ENCODE peak calls at places on chromosomes 12 and 14, in eight cellular contexts. G is PC-3, H is cardiac muscle cell, B is esophagus squamous epithelium, Q is left ventricle myocardium inferior, Z is mammary epithelial cell, P is heart right ventricle, K is neuronal stem cell. X is an unnamed sample.

GRCh38 chr12:121803861-121804416 is at the start of gene SETD1B:
- DNase-seq in Z (peak), K (no peak), B (no peak), H (peak), G (peak), Q (peak), P (peak), X (no peak)

GRCh38 chr12:129964826-129965457 is 61.1 kb upstream of the TMEM132D start:
- DNase-seq in G (no peak), P (no peak), Q (no peak), H (no peak), Z (no peak), K (no peak), B (no peak), X (peak)

GRCh38 chr14:55272415-55272786 is 1.2 kb downstream of the FBXO34 start:
- DNase-seq in Z (no peak), K (no peak), B (no peak), Q (no peak), H (no peak), P (no peak), G (no peak), X (peak)

GRCh38 chr12:120902846-120903381 is 1.2 kb downstream of the SPPL3 start:
- DNase-seq in P (no peak), H (no peak), Z (no peak), G (peak), Q (no peak), K (no peak), B (no peak), X (peak)

GRCh38 chr12:120453977-120454376 is 7.7 kb downstream of the GATC start:
- DNase-seq in P (no peak), G (peak), B (no peak), Q (no peak), K (no peak), Z (peak), H (peak), X (peak)

GRCh38 chr14:76844223-76844622 is 18.0 kb downstream of the LRRC74A start:
- DNase-seq in B (no peak), G (peak), P (peak), H (peak), K (no peak), Q (peak), Z (no peak), X (peak)

GRCh38 chr12:990308-990648 is 745 bp upstream of the ERC1 start:
- DNase-seq in K (no peak), Q (peak), P (peak), Z (peak), G (peak), B (no peak), H (peak), X (peak)

GRCh38 chr12:99722690-99723486 is 75.3 kb downstream of the GARIN6 start:
- DNase-seq in G (no peak), P (no peak), K (peak), H (no peak), Z (no peak), Q (no peak), B (no peak), X (no peak)

GRCh38 chr14:23057757-23058653 is 685 bp upstream of the CDH24 start:
- DNase-seq in P (peak), G (peak), Z (peak), K (peak), B (no peak), H (peak), Q (peak), X (peak)

GRCh38 chr12:87270894-87271293 is 758.3 kb downstream of the C12orf50 start:
- DNase-seq in H (peak), G (peak), Z (no peak), K (peak), P (no peak), Q (no peak), B (no peak), X (no peak)

GRCh38 chr14:78701246-78701645 is 531.1 kb downstream of the NRXN3 start:
- DNase-seq in B (no peak), K (no peak), G (no peak), H (peak), P (no peak), Q (no peak), Z (no peak), X (peak)

GRCh38 chr12:107564946-107565345 is 120.7 kb upstream of the PWP1 start:
- DNase-seq in Q (no peak), B (no peak), P (no peak), G (peak), H (no peak), Z (peak), K (peak), X (peak)

GRCh38 chr14:77862154-77862783 is 62.4 kb downstream of the ADCK1 start:
- DNase-seq in Q (peak), P (peak), G (peak), B (no peak), K (peak), H (peak), Z (peak), X (peak)

GRCh38 chr12:45959025-45959424 is 31.3 kb downstream of the SCAF11 start:
- DNase-seq in B (no peak), P (no peak), K (no peak), Q (no peak), H (no peak), Z (no peak), G (no peak), X (no peak)

GRCh38 chr14:90556050-90556477 is 159.2 kb downstream of the CALM1 start:
- DNase-seq in Q (peak), Z (no peak), B (no peak), K (peak), P (peak), H (no peak), G (no peak), X (no peak)

GRCh38 chr12:119695034-119695433 is 27.1 kb downstream of the PRKAB1 start:
- DNase-seq in P (no peak), G (peak), B (no peak), K (no peak), H (peak), Q (no peak), Z (no peak), X (no peak)

GRCh38 chr14:61930101-61930857 is 168.1 kb downstream of the SNAPC1 start:
- DNase-seq in Z (no peak), K (no peak), G (no peak), P (no peak), Q (no peak), B (no peak), H (no peak), X (no peak)

GRCh38 chr14:66085662-66086061 is 400.5 kb upstream of the CCDC196 start:
- DNase-seq in Z (no peak), H (no peak), P (no peak), K (no peak), Q (no peak), G (no peak), B (no peak), X (no peak)

GRCh38 chr12:120064054-120064940 is 52.3 kb downstream of the RAB35 start:
- DNase-seq in B (no peak), H (peak), Z (no peak), Q (no peak), G (no peak), K (no peak), P (no peak), X (no peak)

GRCh38 chr12:91884216-91884615 is 261.4 kb downstream of the BTG1 start:
- DNase-seq in H (no peak), Z (no peak), Q (no peak), P (no peak), B (no peak), K (no peak), G (no peak), X (no peak)

GRCh38 chr12:56636118-56636674 is 6.1 kb upstream of the BAZ2A start:
- DNase-seq in K (no peak), G (peak), Z (peak), Q (peak), H (peak), P (peak), B (no peak), X (peak)

GRCh38 chr14:73238262-73238852 is 1.1 kb downstream of the PAPLN start:
- DNase-seq in P (no peak), H (peak), K (no peak), B (no peak), Q (no peak), Z (peak), G (peak), X (peak)

GRCh38 chr12:121676190-121676589 is 6.7 kb upstream of the MORN3 start:
- DNase-seq in B (no peak), K (no peak), Q (no peak), G (no peak), H (no peak), Z (no peak), P (no peak), X (no peak)

GRCh38 chr14:79916281-79916680 is 295.0 kb downstream of the DIO2 start:
- DNase-seq in G (no peak), P (no peak), Q (no peak), H (no peak), K (no peak), B (no peak), Z (no peak), X (no peak)

GRCh38 chr12:20492251-20492728 is 124.0 kb downstream of the PDE3A start:
- DNase-seq in Z (peak), B (no peak), K (no peak), Q (no peak), H (peak), G (peak), P (no peak), X (peak)

GRCh38 chr12:53990311-53991076 is 5.5 kb downstream of the HOXC10 start:
- DNase-seq in Q (no peak), G (peak), K (no peak), P (no peak), Z (no peak), B (no peak), H (no peak), X (no peak)

GRCh38 chr12:53989227-53990113 is 4.5 kb downstream of the HOXC10 start:
- DNase-seq in H (peak), P (no peak), G (peak), K (no peak), Z (peak), Q (no peak), B (no peak), X (peak)

GRCh38 chr12:53986686-53987180 is 1.8 kb downstream of the HOXC10 start:
- DNase-seq in Z (no peak), B (no peak), G (no peak), P (no peak), H (no peak), K (no peak), Q (no peak), X (no peak)

GRCh38 chr12:53987748-53988147 is 2.8 kb downstream of the HOXC10 start:
- DNase-seq in G (no peak), H (no peak), B (no peak), Q (no peak), Z (no peak), K (no peak), P (no peak), X (no peak)

GRCh38 chr12:53988519-53989226 is 3.7 kb downstream of the HOXC10 start:
- DNase-seq in P (no peak), Q (no peak), H (no peak), G (no peak), B (no peak), K (no peak), Z (no peak), X (no peak)
- H3K4me3 ChIP-seq in P (no peak), Q (no peak), H (no peak), G (peak), B (no peak), K (no peak), Z (no peak), X (no peak)

GRCh38 chr14:49897965-49898364 is 5.1 kb downstream of the ARF6 start:
- DNase-seq in K (no peak), Q (no peak), P (no peak), G (peak), Z (peak), B (no peak), H (no peak), X (peak)
- H3K4me3 ChIP-seq in K (no peak), Q (peak), P (no peak), G (peak), Z (peak), B (peak), H (no peak), X (peak)

GRCh38 chr14:74921987-74922751 is 891 bp downstream of the RPS6KL1 start:
- DNase-seq in Q (no peak), Z (no peak), B (no peak), G (no peak), P (no peak), H (no peak), K (no peak), X (no peak)
- H3K4me3 ChIP-seq in Q (peak), Z (no peak), B (peak), G (peak), P (peak), H (peak), K (peak), X (no peak)

DNA sequence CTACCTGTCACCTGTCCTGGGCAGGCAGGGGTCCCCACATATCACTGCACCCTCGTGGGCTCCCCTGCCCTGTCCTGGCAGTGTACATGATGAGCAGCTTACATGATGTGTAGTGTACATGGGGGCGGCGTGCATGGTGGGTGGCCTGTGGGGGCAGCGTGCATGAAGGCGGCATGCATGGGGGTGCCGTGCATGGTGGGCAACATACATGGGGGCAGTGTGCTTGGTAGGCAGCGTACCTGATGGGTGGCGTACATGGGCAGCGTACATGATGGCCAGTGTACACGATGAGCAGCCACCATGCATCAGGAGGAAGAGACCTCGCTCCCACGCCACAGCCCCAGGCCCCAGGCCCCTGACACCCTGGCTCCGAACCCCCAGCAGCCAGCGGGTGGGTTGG is 266.3 kb downstream of the CACNA1C start:
- DNase-seq in G (no peak), B (no peak), Z (no peak), K (no peak), P (no peak), Q (no peak), H (no peak), X (no peak)
- H3K4me3 ChIP-seq in G (no peak), B (no peak), Z (no peak), K (no peak), P (no peak), Q (no peak), H (no peak), X (no peak)

DNA sequence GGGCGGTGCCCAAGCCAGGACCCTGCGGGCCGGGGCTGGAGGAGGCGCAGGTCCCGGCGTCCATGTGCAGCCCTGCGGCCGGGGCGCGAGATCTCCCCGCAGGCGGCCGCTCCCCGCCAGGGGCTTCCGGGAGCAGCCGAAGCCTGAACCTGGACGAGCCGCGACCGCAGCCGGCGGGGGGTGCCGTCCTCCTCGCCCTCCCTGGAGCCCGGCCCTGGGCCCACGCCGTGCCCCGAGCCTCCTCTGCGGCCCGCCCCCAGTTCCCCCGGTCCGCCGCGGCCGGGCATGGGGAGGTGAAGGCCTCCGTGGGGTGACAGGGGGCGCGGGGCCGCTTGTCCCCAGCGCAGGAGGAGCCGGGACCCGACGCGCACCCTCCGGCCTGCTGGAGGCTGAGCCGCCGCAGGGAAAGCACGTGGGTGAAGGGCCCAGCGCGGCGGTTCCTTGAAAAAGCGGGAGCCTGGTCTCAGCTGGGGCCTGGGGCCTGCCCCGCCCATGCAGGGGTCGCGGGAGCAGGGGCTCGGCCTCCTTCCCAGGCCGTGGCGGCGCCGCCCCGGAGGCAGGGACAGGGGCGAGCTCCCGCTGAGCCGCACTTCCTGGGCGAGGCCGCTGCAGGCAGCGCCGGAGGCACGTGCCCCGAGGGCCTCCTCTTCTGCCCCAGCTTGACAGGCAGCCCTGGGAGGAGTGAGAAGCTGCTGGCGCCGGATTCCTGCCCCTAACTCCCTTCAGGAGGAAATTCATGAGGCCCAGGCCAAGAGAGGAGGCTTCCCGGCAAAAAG is 55.6 kb upstream of the PPP2R5C start:
- DNase-seq in Z (no peak), H (peak), B (no peak), Q (peak), G (peak), K (peak), P (peak), X (no peak)
- H3K4me3 ChIP-seq in Z (no peak), H (no peak), B (peak), Q (peak), G (no peak), K (no peak), P (peak), X (peak)

GRCh38 chr12:57726151-57726883 is 12.2 kb downstream of the AGAP2 start:
- DNase-seq in G (peak), Z (peak), Q (peak), H (peak), K (peak), B (peak), P (peak), X (peak)
- H3K4me3 ChIP-seq in G (peak), Z (peak), Q (peak), H (peak), K (peak), B (peak), P (peak), X (peak)

GRCh38 chr12:23259558-23259957 is 634.6 kb downstream of the ETNK1 start:
- DNase-seq in Z (no peak), P (no peak), K (no peak), Q (no peak), B (no peak), H (no peak), G (no peak), X (no peak)
- H3K4me3 ChIP-seq in Z (no peak), P (no peak), K (no peak), Q (no peak), B (no peak), H (no peak), G (no peak), X (no peak)

GRCh38 chr12:14402697-14403096 is 37.2 kb downstream of the ATF7IP start:
- DNase-seq in Z (no peak), H (no peak), G (no peak), B (no peak), P (no peak), K (no peak), Q (no peak), X (no peak)

GRCh38 chr12:14399871-14400270 is 34.4 kb downstream of the ATF7IP start:
- DNase-seq in H (peak), K (no peak), Q (no peak), P (no peak), Z (peak), B (no peak), G (peak), X (peak)

GRCh38 chr12:14403711-14404164 is 38.3 kb downstream of the ATF7IP start:
- DNase-seq in Z (peak), G (peak), K (no peak), B (no peak), H (peak), Q (no peak), P (no peak), X (peak)

GRCh38 chr12:14403293-14403692 is 37.8 kb downstream of the ATF7IP start:
- DNase-seq in B (no peak), Q (no peak), H (no peak), Z (no peak), K (no peak), G (no peak), P (no peak), X (no peak)

GRCh38 chr12:14400599-14400998 is 35.1 kb downstream of the ATF7IP start:
- DNase-seq in G (no peak), H (no peak), B (no peak), Q (no peak), P (no peak), Z (no peak), K (no peak), X (no peak)
- H3K4me3 ChIP-seq in G (no peak), H (no peak), B (no peak), Q (no peak), P (no peak), Z (no peak), K (no peak), X (no peak)

GRCh38 chr12:106147956-106148355 is 9.2 kb upstream of the NUAK1 start:
- DNase-seq in K (no peak), Q (peak), H (no peak), B (no peak), P (peak), G (no peak), Z (no peak), X (no peak)

GRCh38 chr12:106145539-106146447 is 7.0 kb upstream of the NUAK1 start:
- DNase-seq in H (peak), G (no peak), P (peak), B (no peak), Q (peak), Z (no peak), K (no peak), X (no peak)

GRCh38 chr12:106146987-106147386 is 8.2 kb upstream of the NUAK1 start:
- DNase-seq in P (no peak), G (no peak), B (no peak), Z (no peak), Q (no peak), H (no peak), K (no peak), X (no peak)

GRCh38 chr12:106142591-106143261 is 4.0 kb upstream of the NUAK1 start:
- DNase-seq in Q (no peak), K (no peak), B (no peak), H (no peak), P (no peak), G (no peak), Z (no peak), X (no peak)

GRCh38 chr12:106144847-106145246 is 6.1 kb upstream of the NUAK1 start:
- DNase-seq in Z (peak), K (no peak), P (no peak), H (no peak), Q (no peak), G (no peak), B (no peak), X (peak)
- H3K4me3 ChIP-seq in Z (no peak), K (no peak), P (no peak), H (no peak), Q (no peak), G (no peak), B (no peak), X (no peak)

X was measured in bronchial epithelial cell.